ENCODE peak calls at places on chromosomes 3 and 15, in ten cellular contexts. H is activated CD8-positive, alpha-beta memory T cell treated with anti-CD3 and anti-CD28 coated beads for 48 hours; V is psoas muscle; D is AG08396; U is brain microvascular endothelial cell; A is AG04450; Z is trophoblast cell; B is left cardiac atrium; N is CD8-positive, alpha-beta T cell; E is right cardiac atrium. O is an unnamed sample.

GRCh38 chr3:179181993-179182551 is 33.9 kb downstream of the PIK3CA start:
- DNase-seq in Z (no peak), D (no peak), V (no peak), N (no peak), E (no peak), H (no peak), U (peak), A (no peak), B (no peak), O (no peak)

GRCh38 chr3:195159117-195159818 is 111.7 kb downstream of the XXYLT1 start:
- DNase-seq in B (peak), U (no peak), A (no peak), D (no peak), H (no peak), Z (no peak), V (no peak), N (no peak), E (no peak), O (no peak)

GRCh38 chr3:107884719-107885460 is 205.9 kb downstream of the CD47 start:
- DNase-seq in Z (peak), A (peak), U (no peak), V (no peak), E (no peak), D (peak), N (no peak), B (no peak), H (no peak), O (no peak)

GRCh38 chr15:78034495-78035191 is 42.9 kb downstream of the TBC1D2B start:
- DNase-seq in E (no peak), N (peak), V (peak), H (peak), B (no peak), U (no peak), Z (no peak), A (no peak), D (no peak), O (peak)

GRCh38 chr3:17023006-17023664 is 138.4 kb downstream of the PLCL2 start:
- DNase-seq in U (no peak), D (no peak), B (no peak), N (peak), A (no peak), V (no peak), H (peak), Z (no peak), E (no peak), O (no peak)

GRCh38 chr15:80549191-80549590 is 145.0 kb downstream of the ARNT2 start:
- DNase-seq in D (peak), Z (no peak), V (no peak), H (no peak), B (no peak), A (peak), E (no peak), U (no peak), N (no peak), O (no peak)

GRCh38 chr3:2968475-2968874 is 141.7 kb downstream of the IL5RA start:
- DNase-seq in V (no peak), B (no peak), H (no peak), A (no peak), D (no peak), E (no peak), N (no peak), Z (no peak), U (no peak), O (no peak)

GRCh38 chr3:71512000-71512399 is 71.5 kb downstream of the FOXP1 start:
- DNase-seq in D (no peak), U (no peak), Z (no peak), N (peak), E (no peak), V (no peak), B (no peak), A (no peak), H (no peak), O (peak)

GRCh38 chr3:100932491-100932890 is 60.7 kb downstream of the ABI3BP start:
- DNase-seq in A (no peak), Z (no peak), B (no peak), D (no peak), H (no peak), V (no peak), U (peak), N (no peak), E (no peak), O (no peak)

GRCh38 chr15:57375827-57376694 is at the start of gene CGNL1:
- DNase-seq in E (peak), N (no peak), H (no peak), A (no peak), V (peak), D (peak), Z (peak), B (peak), U (no peak), O (no peak)

GRCh38 chr3:178233371-178233770 is 302.9 kb upstream of the KCNMB2 start:
- DNase-seq in N (no peak), D (no peak), Z (no peak), E (no peak), V (no peak), B (no peak), H (no peak), A (no peak), U (no peak), O (no peak)

GRCh38 chr3:23183731-23184130 is 19.4 kb upstream of the UBE2E2 start:
- DNase-seq in V (no peak), H (no peak), D (peak), E (no peak), A (no peak), B (no peak), N (no peak), U (peak), Z (peak), O (peak)

GRCh38 chr3:128468285-128468790 is 1.6 kb upstream of the DNAJB8 start:
- DNase-seq in H (no peak), N (no peak), E (no peak), Z (no peak), B (no peak), D (no peak), V (no peak), U (no peak), A (no peak), O (no peak)

GRCh38 chr3:186254676-186255665 is 107.1 kb downstream of the DGKG start:
- DNase-seq in A (no peak), Z (no peak), B (no peak), N (no peak), E (no peak), V (no peak), D (no peak), H (no peak), U (no peak), O (peak)

GRCh38 chr15:38843736-38844590 is 279.3 kb upstream of the RASGRP1 start:
- DNase-seq in V (no peak), B (no peak), A (peak), N (no peak), Z (no peak), E (no peak), U (peak), D (peak), H (no peak), O (no peak)

O was measured in OCI-LY7.